ENCODE peak calls at places on chromosomes 3 and 15, in six cellular contexts. G is A673; M is LHCN-M2; E is activated CD4-positive, alpha-beta T cell treated with anti-CD3 and anti-CD28 coated beads for 48 hours; W is caudate nucleus; A is stimulated activated CD8-positive, alpha-beta memory T cell treated with anti-CD3 and anti-CD28 coated beads, Interleukin-7, amount 100 ng/mL, for 24 hours. B is an unnamed sample.

GRCh38 chr3:42906085-42906904 is at the start of gene ZNF662:
- DNase-seq in G (no peak), M (peak; percentile 31), E (peak; percentile 47), W (peak; percentile 22), A (no peak), B (peak; percentile 51)

GRCh38 chr3:86982883-86983282 is 8.1 kb downstream of the VGLL3 start:
- DNase-seq in G (peak; percentile 32), M (peak; percentile 86), E (no peak), W (no peak), A (no peak), B (no peak)

GRCh38 chr3:78690806-78691205 is 1077.0 kb downstream of the ROBO1 start:
- DNase-seq in G (no peak), M (no peak), E (no peak), W (no peak), A (no peak), B (no peak)

GRCh38 chr15:44038801-44039200 is 156.3 kb downstream of the FRMD5 start:
- DNase-seq in G (no peak), M (no peak), E (no peak), W (no peak), A (no peak), B (no peak)

GRCh38 chr3:141877911-141878310 is 1.5 kb downstream of the ATP1B3 start:
- DNase-seq in G (peak; percentile 46), M (peak; percentile 52), E (no peak), W (no peak), A (no peak), B (no peak)

GRCh38 chr3:23590874-23591273 is 214.9 kb upstream of the UBE2E1 start:
- DNase-seq in G (no peak), M (no peak), E (no peak), W (no peak), A (no peak), B (no peak)

GRCh38 chr3:135089451-135089850 is 294.4 kb downstream of the EPHB1 start:
- DNase-seq in G (no peak), M (no peak), E (no peak), W (no peak), A (no peak), B (no peak)

GRCh38 chr3:9808345-9809037 is 1.6 kb upstream of the TTLL3 start:
- DNase-seq in G (peak; percentile 57), M (peak; percentile 77), E (peak; percentile 75), W (no peak), A (no peak), B (no peak)

GRCh38 chr15:75024102-75024636 is 779 bp downstream of the PPCDC start:
- DNase-seq in G (peak; percentile 37), M (peak; percentile 60), E (peak; percentile 27), W (no peak), A (no peak), B (no peak)

GRCh38 chr3:122609798-122610559 is 32.5 kb downstream of the PARP15 start:
- DNase-seq in G (peak; percentile 27), M (peak; percentile 88), E (peak; percentile 18), W (no peak), A (no peak), B (no peak)

GRCh38 chr3:122513386-122514122 is 1.2 kb downstream of the KPNA1 start:
- DNase-seq in G (no peak), M (peak; percentile 76), E (no peak), W (no peak), A (no peak), B (no peak)

GRCh38 chr3:85074003-85074402 is 115.2 kb downstream of the CADM2 start:
- DNase-seq in G (no peak), M (no peak), E (no peak), W (no peak), A (no peak), B (no peak)

GRCh38 chr15:37773111-37773860 is 161.2 kb upstream of the TMCO5A start:
- DNase-seq in G (no peak), M (peak; percentile 80), E (no peak), W (no peak), A (no peak), B (no peak)

GRCh38 chr15:54159044-54159443 is 180.8 kb downstream of the UNC13C start:
- DNase-seq in G (no peak), M (no peak), E (no peak), W (no peak), A (no peak), B (no peak)

GRCh38 chr3:45516829-45517228 is 77.7 kb upstream of the LIMD1 start:
- DNase-seq in G (no peak), M (peak; percentile 88), E (no peak), W (no peak), A (no peak), B (no peak)

GRCh38 chr3:195583831-195584542 is at the start of gene APOD:
- DNase-seq in G (peak; percentile 24), M (peak; percentile 74), E (no peak), W (peak; percentile 76), A (no peak), B (peak; percentile 77)

GRCh38 chr15:76433798-76434400 is 97.3 kb downstream of the ISL2 start:
- DNase-seq in G (no peak), M (peak; percentile 31), E (no peak), W (no peak), A (no peak), B (no peak)

GRCh38 chr3:121630355-121630754 is 30.3 kb downstream of the HCLS1 start:
- DNase-seq in G (no peak), M (no peak), E (no peak), W (no peak), A (no peak), B (no peak)

GRCh38 chr3:43695443-43695842 is 4.7 kb downstream of the ABHD5 start:
- DNase-seq in G (no peak), M (peak; percentile 65), E (no peak), W (no peak), A (no peak), B (no peak)

GRCh38 chr3:103388214-103388613 is 953.4 kb downstream of the ZPLD1 start:
- DNase-seq in G (peak; percentile 39), M (no peak), E (no peak), W (no peak), A (no peak), B (no peak)

GRCh38 chr15:101027273-101027901 is 108.2 kb downstream of the LRRK1 start:
- DNase-seq in G (no peak), M (no peak), E (no peak), W (no peak), A (no peak), B (no peak)

GRCh38 chr15:42082832-42083604 is 11.3 kb downstream of the PLA2G4D start:
- DNase-seq in G (no peak), M (no peak), E (no peak), W (no peak), A (no peak), B (no peak)

GRCh38 chr3:141056716-141057115 is 5.6 kb downstream of the SPSB4 start:
- DNase-seq in G (no peak), M (no peak), E (no peak), W (peak; percentile 65), A (no peak), B (no peak)

GRCh38 chr3:42852443-42852842 is 23.2 kb downstream of the CYP8B1 start:
- DNase-seq in G (no peak), M (peak; percentile 34), E (no peak), W (no peak), A (no peak), B (no peak)

GRCh38 chr3:71207632-71208031 is 375.9 kb downstream of the FOXP1 start:
- DNase-seq in G (no peak), M (no peak), E (no peak), W (no peak), A (no peak), B (no peak)

GRCh38 chr3:33940736-33941135 is 142.3 kb downstream of the PDCD6IP start:
- DNase-seq in G (peak; percentile 82), M (no peak), E (no peak), W (no peak), A (no peak), B (no peak)

GRCh38 chr15:63973212-63974009 is 72.9 kb downstream of the DAPK2 start:
- DNase-seq in G (peak; percentile 29), M (peak; percentile 35), E (no peak), W (no peak), A (no peak), B (no peak)

GRCh38 chr3:66037986-66038369 is 740 bp downstream of the MAGI1 start:
- DNase-seq in G (no peak), M (no peak), E (no peak), W (no peak), A (no peak), B (no peak)

GRCh38 chr3:186693843-186694242 is 23.3 kb upstream of the KNG1 start:
- DNase-seq in G (no peak), M (no peak), E (no peak), W (no peak), A (no peak), B (no peak)

GRCh38 chr3:27392950-27393679 is 23.9 kb upstream of the NEK10 start:
- DNase-seq in G (no peak), M (no peak), E (no peak), W (no peak), A (no peak), B (no peak)

GRCh38 chr3:151282921-151283320 is 4.6 kb upstream of the P2RY14 start:
- DNase-seq in G (peak; percentile 73), M (peak; percentile 36), E (no peak), W (no peak), A (no peak), B (peak; percentile 87)

B was measured in hippocampal formation.